ENCODE peak calls at places on chromosome 10, in nine cellular contexts. I is upper lobe of right lung; X is CD8-positive, alpha-beta T cell; E is CD4-positive, alpha-beta T cell; P is suprapubic skin; B is PC-9; N is cardiac muscle cell; J is heart right ventricle; A is right lobe of liver. S is an unnamed sample.

GRCh38 chr10:58851606-58852005 is 324.8 kb upstream of the PHYHIPL start:
- DNase-seq in I (no peak), X (no peak), E (no peak), P (no peak), B (no peak), N (no peak), J (no peak), A (no peak), S (no peak)

GRCh38 chr10:119538632-119539358 is 3.7 kb downstream of the RGS10 start:
- DNase-seq in I (no peak), X (peak; percentile 30), E (peak; percentile 13), P (no peak), B (no peak), N (no peak), J (no peak), A (no peak), S (no peak)

GRCh38 chr10:97788552-97789442 is 17.0 kb upstream of the SFRP5 start:
- DNase-seq in I (peak; percentile 82), X (no peak), E (no peak), P (no peak), B (peak; percentile 22), N (peak; percentile 59), J (peak; percentile 55), A (no peak), S (peak; percentile 61)

GRCh38 chr10:3074145-3074665 is 6.9 kb downstream of the PFKP start:
- DNase-seq in I (no peak), X (no peak), E (no peak), P (no peak), B (no peak), N (no peak), J (no peak), A (no peak), S (no peak)

GRCh38 chr10:120950103-120950561 is 99.0 kb downstream of the WDR11 start:
- DNase-seq in I (no peak), X (no peak), E (no peak), P (no peak), B (no peak), N (peak; percentile 45), J (no peak), A (no peak), S (no peak)

GRCh38 chr10:129344506-129344905 is 122.5 kb upstream of the MGMT start:
- DNase-seq in I (no peak), X (no peak), E (no peak), P (no peak), B (no peak), N (no peak), J (no peak), A (no peak), S (no peak)

GRCh38 chr10:131824371-131825149 is 76.2 kb upstream of the PPP2R2D start:
- DNase-seq in I (peak; percentile 65), X (no peak), E (no peak), P (peak; percentile 71), B (no peak), N (no peak), J (no peak), A (peak; percentile 49), S (no peak)

GRCh38 chr10:92822060-92822634 is 26.2 kb upstream of the EXOC6 start:
- DNase-seq in I (no peak), X (no peak), E (no peak), P (no peak), B (peak; percentile 4), N (peak; percentile 91), J (no peak), A (no peak), S (no peak)

GRCh38 chr10:49310460-49310859 is 11.5 kb downstream of the C10orf71 start:
- DNase-seq in I (no peak), X (no peak), E (no peak), P (no peak), B (no peak), N (no peak), J (no peak), A (no peak), S (no peak)

GRCh38 chr10:61899045-61899444 is 2.5 kb upstream of the ARID5B start:
- DNase-seq in I (no peak), X (no peak), E (no peak), P (no peak), B (no peak), N (peak; percentile 60), J (no peak), A (no peak), S (no peak)

GRCh38 chr10:5502903-5503835 is 3.8 kb upstream of the CALML5 start:
- DNase-seq in I (no peak), X (no peak), E (no peak), P (no peak), B (peak; percentile 75), N (no peak), J (no peak), A (no peak), S (peak; percentile 87)

GRCh38 chr10:51879238-51879637 is 179.8 kb upstream of the CSTF2T start:
- DNase-seq in I (no peak), X (no peak), E (no peak), P (no peak), B (peak; percentile 6), N (peak; percentile 96), J (no peak), A (no peak), S (no peak)

GRCh38 chr10:51876979-51877378 is 177.6 kb upstream of the CSTF2T start:
- DNase-seq in I (no peak), X (no peak), E (no peak), P (no peak), B (no peak), N (no peak), J (no peak), A (no peak), S (no peak)

GRCh38 chr10:51878695-51879094 is 179.3 kb upstream of the CSTF2T start:
- DNase-seq in I (no peak), X (no peak), E (no peak), P (no peak), B (no peak), N (no peak), J (no peak), A (no peak), S (no peak)

GRCh38 chr10:51877636-51878035 is 178.2 kb upstream of the CSTF2T start:
- DNase-seq in I (no peak), X (no peak), E (no peak), P (no peak), B (no peak), N (no peak), J (no peak), A (no peak), S (no peak)

GRCh38 chr10:51876528-51876927 is 177.1 kb upstream of the CSTF2T start:
- DNase-seq in I (no peak), X (no peak), E (no peak), P (no peak), B (no peak), N (no peak), J (peak; percentile 13), A (no peak), S (no peak)
- H3K27ac ChIP-seq in I (no peak overlapping the region), X (no peak overlapping the region), E (no peak overlapping the region), P (no peak overlapping the region), B (no peak overlapping the region), N (no peak overlapping the region), J (no peak overlapping the region), A (no peak overlapping the region), S (no peak overlapping the region)

GRCh38 chr10:46558411-46559185 is 2.1 kb upstream of the GPRIN2 start:
- DNase-seq in I (peak; percentile 67), X (no peak), E (no peak), P (peak; percentile 75), B (no peak), N (no peak), J (no peak), A (peak; percentile 57), S (peak; percentile 32)
- H3K27me3 ChIP-seq in I (peaks cover 57% of the 10 kb centered on the region), X (peaks cover 18% of the 10 kb centered on the region), E (peaks cover 67% of the 10 kb centered on the region), P (peaks cover 65% of the 10 kb centered on the region), B (no peaks in the 10 kb centered on the region), N (peaks cover 67% of the 10 kb centered on the region), J (peaks cover 77% of the 10 kb centered on the region), A (peaks cover 17% of the 10 kb centered on the region), S (peaks cover 35% of the 10 kb centered on the region)

DNA sequence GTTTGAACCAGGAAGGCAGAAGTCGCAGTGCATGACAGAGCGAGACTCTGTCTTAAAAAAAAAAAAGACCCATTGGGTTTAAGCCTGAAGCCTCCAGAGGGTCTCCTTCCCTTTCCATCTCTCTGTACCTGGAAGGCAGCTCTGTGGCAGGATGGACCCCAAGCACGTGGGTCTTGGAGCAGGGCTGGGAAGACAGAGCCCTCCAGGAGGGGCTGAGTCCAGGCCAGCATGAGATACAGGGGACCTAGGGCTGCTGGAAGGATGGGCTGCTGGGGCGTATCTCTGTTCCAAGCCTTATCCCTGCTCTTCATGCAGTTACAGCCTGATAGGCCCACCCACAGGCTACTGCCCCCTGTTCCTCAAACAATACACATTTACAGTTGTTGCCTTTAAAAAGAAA is 60.3 kb downstream of the FAM171A1 start:
- DNase-seq in I (no peak), X (no peak), E (no peak), P (no peak), B (no peak), N (no peak), J (no peak), A (no peak), S (no peak)
- H3K27ac ChIP-seq in I (no peak overlapping the region), X (no peak overlapping the region), E (no peak overlapping the region), P (no peak overlapping the region), B (no peak overlapping the region), N (no peak overlapping the region), J (no peak overlapping the region), A (no peak overlapping the region), S (no peak overlapping the region)

GRCh38 chr10:124446830-124447740 is 2.8 kb downstream of the NKX1-2 start:
- DNase-seq in I (no peak), X (no peak), E (no peak), P (no peak), B (no peak), N (no peak), J (no peak), A (no peak), S (no peak)
- H3K27me3 ChIP-seq in I (peaks cover 78% of the 10 kb centered on the region), X (peaks cover 32% of the 10 kb centered on the region), E (peaks cover 77% of the 10 kb centered on the region), P (peaks cover 62% of the 10 kb centered on the region), B (no peaks in the 10 kb centered on the region), N (peaks cover 94% of the 10 kb centered on the region), J (peaks cover 93% of the 10 kb centered on the region), A (peaks cover 33% of the 10 kb centered on the region), S (peaks cover 57% of the 10 kb centered on the region)

DNA sequence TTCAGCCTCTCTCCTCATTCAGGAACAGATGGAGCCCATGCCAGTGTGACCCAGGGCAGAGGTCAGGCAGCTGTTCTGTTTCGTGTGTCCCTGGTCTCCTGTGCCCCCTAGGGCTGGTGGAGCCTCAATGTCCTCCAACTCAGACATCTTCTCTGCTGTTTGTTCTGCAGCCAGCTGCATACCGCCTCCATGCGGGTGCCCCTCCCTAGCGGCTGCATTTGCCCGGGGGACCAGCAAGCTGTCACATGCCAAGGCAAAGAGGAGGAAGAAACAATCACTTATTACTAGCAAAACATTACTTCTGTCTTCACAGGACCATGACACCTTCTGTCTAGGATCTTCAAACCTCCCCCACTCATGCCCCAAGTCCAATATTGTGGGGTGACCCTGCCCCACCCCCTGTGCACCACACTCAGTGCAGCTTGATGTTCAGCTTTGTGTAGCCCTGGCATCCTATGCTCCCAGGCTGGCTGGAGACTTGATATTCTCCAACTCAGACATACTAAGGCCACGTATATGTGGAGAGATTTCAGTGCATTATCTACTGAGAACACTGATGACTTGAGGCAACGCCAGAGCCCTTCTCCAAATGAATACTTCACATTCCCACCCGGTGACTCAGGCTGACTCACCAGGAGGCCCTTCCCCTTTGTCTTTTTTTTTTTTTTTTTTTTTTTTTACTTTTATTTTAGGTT is 188.9 kb downstream of the SKIDA1 start:
- DNase-seq in I (no peak), X (no peak), E (no peak), P (peak; percentile 77), B (peak; percentile 81), N (peak; percentile 98), J (no peak), A (no peak), S (no peak)
- H3K27ac ChIP-seq in I (peak overlapping the region; percentile 30), X (no peak overlapping the region), E (no peak overlapping the region), P (peak overlapping the region; percentile 13), B (peak overlapping the region; percentile 92), N (peak overlapping the region; percentile 64), J (peak overlapping the region; percentile 69), A (no peak overlapping the region), S (no peak overlapping the region)

S was measured in stomach.